ENCODE peak calls at places on chromosomes 3 and 15, in four cellular contexts. One of them, this sample, is unnamed.

GRCh38 chr3:29532473-29532872 is 251.6 kb downstream of the RBMS3 start:
- DNase-seq in H1: no peak
- DNase-seq in K562: no peak
- DNase-seq in SK-N-SH: no peak
- DNase-seq in this sample: no peak

GRCh38 chr15:47332481-47332880 is 384.8 kb upstream of the SEMA6D start:
- DNase-seq in H1: no peak
- DNase-seq in K562: no peak
- DNase-seq in SK-N-SH: no peak
- DNase-seq in this sample: no peak

GRCh38 chr15:39629376-39629775 is 48.5 kb downstream of the THBS1 start:
- DNase-seq in H1: no peak
- DNase-seq in K562: no peak
- DNase-seq in SK-N-SH: no peak
- DNase-seq in this sample: no peak

GRCh38 chr15:52236015-52236414 is 44.8 kb upstream of the GNB5 start:
- DNase-seq in H1: no peak
- DNase-seq in K562: no peak
- DNase-seq in SK-N-SH: no peak
- DNase-seq in this sample: no peak

GRCh38 chr3:73623996-73624362 is 762 bp downstream of the PDZRN3 start:
- DNase-seq in H1: peak
- DNase-seq in K562: no peak
- DNase-seq in SK-N-SH: peak
- DNase-seq in this sample: no peak

GRCh38 chr3:113212845-113213375 is 1.6 kb downstream of the BOC start:
- DNase-seq in H1: no peak
- DNase-seq in K562: no peak
- DNase-seq in SK-N-SH: no peak
- DNase-seq in this sample: no peak

GRCh38 chr15:49865925-49866757 is 245.3 kb downstream of the DTWD1 start:
- DNase-seq in H1: no peak
- DNase-seq in K562: no peak
- DNase-seq in SK-N-SH: no peak
- DNase-seq in this sample: no peak

GRCh38 chr15:40957581-40958051 is 4.3 kb downstream of the CHAC1 start:
- DNase-seq in H1: no peak
- DNase-seq in K562: no peak
- DNase-seq in SK-N-SH: peak
- DNase-seq in this sample: no peak

GRCh38 chr3:16512435-16513140 is 911 bp downstream of the RFTN1 start:
- DNase-seq in H1: no peak
- DNase-seq in K562: no peak
- DNase-seq in SK-N-SH: peak
- DNase-seq in this sample: no peak

GRCh38 chr3:10017636-10018292 is 8.5 kb upstream of the FANCD2 start:
- DNase-seq in H1: no peak
- DNase-seq in K562: no peak
- DNase-seq in SK-N-SH: no peak
- DNase-seq in this sample: no peak

GRCh38 chr3:98501270-98501669 is 3.8 kb downstream of the OR5K2 start:
- DNase-seq in H1: no peak
- DNase-seq in K562: no peak
- DNase-seq in SK-N-SH: no peak
- DNase-seq in this sample: no peak

GRCh38 chr15:74171965-74172541 is 1.5 kb upstream of the ISLR start:
- DNase-seq in H1: no peak
- DNase-seq in K562: no peak
- DNase-seq in SK-N-SH: peak
- DNase-seq in this sample: no peak

GRCh38 chr15:74174966-74175270 is 1.4 kb downstream of the ISLR start:
- DNase-seq in H1: no peak
- DNase-seq in K562: no peak
- DNase-seq in SK-N-SH: peak
- DNase-seq in this sample: no peak

GRCh38 chr15:74174216-74174965 is 881 bp downstream of the ISLR start:
- DNase-seq in H1: no peak
- DNase-seq in K562: no peak
- DNase-seq in SK-N-SH: peak
- DNase-seq in this sample: no peak

GRCh38 chr15:74172751-74173544 is 562 bp upstream of the ISLR start:
- DNase-seq in H1: no peak
- DNase-seq in K562: no peak
- DNase-seq in SK-N-SH: peak
- DNase-seq in this sample: no peak

DNA sequence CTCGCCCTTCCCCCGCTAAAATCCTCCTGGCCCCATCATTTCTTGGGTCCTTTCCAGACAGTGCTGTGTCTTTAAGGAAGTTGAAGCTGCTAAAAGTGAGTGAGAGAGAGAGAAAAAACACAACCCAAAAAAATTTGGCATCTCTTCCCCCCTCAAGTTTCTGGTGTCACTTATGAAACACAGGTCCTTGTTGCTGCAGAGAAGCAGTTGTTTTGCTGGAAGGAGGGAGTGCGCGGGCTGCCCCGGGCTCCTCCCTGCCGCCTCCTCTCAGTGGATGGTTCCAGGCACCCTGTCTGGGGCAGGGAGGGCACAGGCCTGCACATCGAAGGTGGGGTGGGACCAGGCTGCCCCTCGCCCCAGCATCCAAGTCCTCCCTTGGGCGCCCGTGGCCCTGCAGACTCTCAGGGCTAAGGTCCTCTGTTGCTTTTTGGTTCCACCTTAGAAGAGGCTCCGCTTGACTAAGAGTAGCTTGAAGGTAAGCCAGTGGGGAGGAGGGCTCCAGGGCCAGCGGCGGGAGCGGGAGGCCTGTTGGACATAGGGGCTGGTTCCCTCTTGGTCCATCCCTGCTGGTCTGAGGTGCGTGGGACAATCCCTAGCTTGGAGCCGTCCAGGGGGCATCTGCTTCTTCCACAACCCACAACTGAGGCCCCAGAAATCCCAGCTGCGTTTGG is at the start of gene ISLR:
- DNase-seq in H1: no peak
- DNase-seq in K562: no peak
- DNase-seq in SK-N-SH: peak
- DNase-seq in this sample: no peak
- TF ChIP-seq RFX5 in H1: no peak
- TF ChIP-seq RFX5 in K562: no peak
- TF ChIP-seq RFX5 in SK-N-SH: no peak
- TF ChIP-seq RFX5 in this sample: no peak

GRCh38 chr15:94972314-94972713 is 741.0 kb downstream of the MCTP2 start:
- DNase-seq in H1: no peak
- DNase-seq in K562: no peak
- DNase-seq in SK-N-SH: no peak
- DNase-seq in this sample: no peak
- TF ChIP-seq GABPA in H1: no peak
- TF ChIP-seq GABPA in K562: no peak
- TF ChIP-seq GABPA in SK-N-SH: no peak
- TF ChIP-seq GABPA in this sample: no peak

GRCh38 chr3:110628650-110629301 is 442.8 kb upstream of the NECTIN3 start:
- DNase-seq in H1: no peak
- DNase-seq in K562: no peak
- DNase-seq in SK-N-SH: no peak
- DNase-seq in this sample: no peak
- TF ChIP-seq RFX5 in H1: no peak
- TF ChIP-seq RFX5 in K562: no peak
- TF ChIP-seq RFX5 in SK-N-SH: no peak
- TF ChIP-seq RFX5 in this sample: no peak

DNA sequence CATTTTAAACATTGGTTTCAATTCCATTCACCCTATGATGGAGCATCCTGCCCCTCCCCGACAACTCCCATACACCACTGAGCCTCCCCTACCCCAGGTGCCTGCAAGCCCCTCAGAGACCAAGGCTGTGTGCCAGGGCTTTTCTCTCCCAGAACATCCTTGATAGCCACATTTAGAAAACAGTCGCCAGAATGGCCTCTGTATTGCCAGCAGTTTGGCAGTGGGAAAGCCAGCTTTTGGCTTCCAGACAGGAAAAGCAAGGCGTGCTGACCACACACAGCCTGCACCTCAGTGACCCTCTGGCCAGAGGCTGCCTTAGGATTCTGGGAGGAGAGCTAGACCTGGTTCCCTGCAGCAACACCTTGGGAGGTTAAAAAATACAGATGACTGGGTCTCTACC is 18.2 kb upstream of the HRH1 start:
- DNase-seq in H1: no peak
- DNase-seq in K562: no peak
- DNase-seq in SK-N-SH: no peak
- DNase-seq in this sample: no peak
- TF ChIP-seq GABPA in H1: no peak
- TF ChIP-seq GABPA in K562: no peak
- TF ChIP-seq GABPA in SK-N-SH: no peak
- TF ChIP-seq GABPA in this sample: no peak

DNA sequence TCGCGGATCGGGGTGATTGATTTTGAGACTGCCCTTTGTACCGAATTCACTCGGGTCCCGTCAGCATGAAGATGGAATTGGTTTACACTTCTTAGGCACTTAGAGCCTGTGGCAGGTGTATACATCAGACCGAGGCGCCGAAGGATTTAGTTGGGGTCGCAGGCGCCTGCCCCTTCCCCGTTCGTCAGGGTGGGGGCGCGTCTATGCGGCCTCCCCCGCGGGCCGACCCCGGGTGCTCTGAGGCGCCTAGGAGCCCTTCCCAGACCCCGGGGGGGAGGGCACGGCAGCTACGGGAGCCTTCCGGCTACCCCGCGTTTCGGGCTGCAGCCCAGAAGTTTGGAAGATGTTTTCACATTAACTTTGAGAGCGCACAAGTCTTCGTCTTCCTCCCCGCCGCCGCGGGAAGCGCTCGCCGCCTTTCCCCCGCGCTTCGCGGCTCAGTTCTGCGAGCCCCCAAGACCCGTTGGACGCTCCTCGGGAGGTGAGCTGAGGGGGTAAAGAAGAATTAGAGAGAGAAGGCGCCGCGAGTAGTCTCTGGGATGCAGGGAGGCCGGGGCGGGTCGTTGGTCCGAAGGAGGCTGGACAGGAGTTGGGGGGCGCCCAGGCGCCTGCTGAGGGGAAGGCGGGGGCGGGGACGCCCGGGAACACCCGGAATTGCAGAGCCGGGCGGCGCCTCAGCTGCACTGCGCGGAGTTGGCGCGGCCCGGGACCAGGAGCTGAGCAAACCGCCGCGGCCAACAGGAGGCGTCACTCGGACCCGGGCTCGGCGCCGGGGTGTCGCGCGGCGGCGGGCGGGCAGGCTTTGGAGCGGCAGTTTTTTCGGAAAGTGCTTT is 737 bp downstream of the TIPARP start:
- DNase-seq in H1: no peak
- DNase-seq in K562: peak
- DNase-seq in SK-N-SH: peak
- DNase-seq in this sample: no peak
- TF ChIP-seq RFX5 in H1: no peak
- TF ChIP-seq RFX5 in K562: no peak
- TF ChIP-seq RFX5 in SK-N-SH: no peak
- TF ChIP-seq RFX5 in this sample: no peak

GRCh38 chr3:72127843-72128242 is 342.9 kb upstream of the PROK2 start:
- DNase-seq in H1: no peak
- DNase-seq in K562: no peak
- DNase-seq in SK-N-SH: no peak
- DNase-seq in this sample: no peak
- TF ChIP-seq GABPA in H1: no peak
- TF ChIP-seq GABPA in K562: no peak
- TF ChIP-seq GABPA in SK-N-SH: no peak
- TF ChIP-seq GABPA in this sample: no peak

GRCh38 chr3:13399603-13400002 is 20.5 kb downstream of the NUP210 start:
- DNase-seq in H1: no peak
- DNase-seq in K562: no peak
- DNase-seq in SK-N-SH: no peak
- DNase-seq in this sample: no peak
- TF ChIP-seq RFX5 in H1: no peak
- TF ChIP-seq RFX5 in K562: no peak
- TF ChIP-seq RFX5 in SK-N-SH: no peak
- TF ChIP-seq RFX5 in this sample: no peak

GRCh38 chr3:45056608-45057301 is 30.7 kb downstream of the CLEC3B start:
- DNase-seq in H1: no peak
- DNase-seq in K562: no peak
- DNase-seq in SK-N-SH: no peak
- DNase-seq in this sample: no peak
- TF ChIP-seq GABPA in H1: no peak
- TF ChIP-seq GABPA in K562: no peak
- TF ChIP-seq GABPA in SK-N-SH: no peak
- TF ChIP-seq GABPA in this sample: no peak

GRCh38 chr3:127043041-127043641 is 60.2 kb downstream of the PLXNA1 start:
- DNase-seq in H1: no peak
- DNase-seq in K562: no peak
- DNase-seq in SK-N-SH: no peak
- DNase-seq in this sample: no peak
- TF ChIP-seq RFX5 in H1: no peak
- TF ChIP-seq RFX5 in K562: no peak
- TF ChIP-seq RFX5 in SK-N-SH: no peak
- TF ChIP-seq RFX5 in this sample: no peak

GRCh38 chr3:38097446-38098375 is 39.2 kb downstream of the ACAA1 start:
- DNase-seq in H1: no peak
- DNase-seq in K562: no peak
- DNase-seq in SK-N-SH: no peak
- DNase-seq in this sample: no peak

GRCh38 chr3:38095687-38096483 is 41.0 kb downstream of the ACAA1 start:
- DNase-seq in H1: no peak
- DNase-seq in K562: no peak
- DNase-seq in SK-N-SH: no peak
- DNase-seq in this sample: no peak

GRCh38 chr3:38102073-38102844 is 34.7 kb downstream of the ACAA1 start:
- DNase-seq in H1: no peak
- DNase-seq in K562: no peak
- DNase-seq in SK-N-SH: no peak
- DNase-seq in this sample: no peak

GRCh38 chr3:38098376-38098723 is 38.6 kb downstream of the ACAA1 start:
- DNase-seq in H1: no peak
- DNase-seq in K562: no peak
- DNase-seq in SK-N-SH: no peak
- DNase-seq in this sample: no peak

DNA sequence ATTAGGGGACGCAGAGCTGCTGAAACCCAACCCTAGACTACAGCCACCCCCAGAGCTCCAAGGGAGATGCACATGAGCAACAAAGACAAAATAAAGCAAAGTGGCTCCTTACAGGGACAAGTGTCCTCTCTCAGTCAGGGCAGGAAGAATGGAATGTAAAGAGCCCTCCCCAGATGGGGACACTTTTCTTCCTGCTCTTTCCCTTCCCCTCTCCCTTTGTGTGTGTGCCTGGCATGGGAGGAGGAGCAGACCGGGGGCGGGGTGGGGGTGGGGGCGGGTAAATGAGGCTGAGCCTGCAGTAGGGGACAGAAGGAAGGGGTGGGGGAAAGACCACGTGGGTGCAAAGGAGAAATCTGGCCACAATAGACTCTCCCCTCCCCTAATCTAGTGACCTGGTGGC is 37.4 kb downstream of the ACAA1 start:
- DNase-seq in H1: no peak
- DNase-seq in K562: no peak
- DNase-seq in SK-N-SH: no peak
- DNase-seq in this sample: no peak
- TF ChIP-seq GABPA in H1: no peak
- TF ChIP-seq GABPA in K562: no peak
- TF ChIP-seq GABPA in SK-N-SH: no peak
- TF ChIP-seq GABPA in this sample: no peak

This sample was measured in HepG2.